ENCODE peak calls at places on chromosomes 11 and 22, in five cellular contexts. N, Y, D, E and G are unnamed samples.

GRCh38 chr11:65551572-65552398 is 6.4 kb downstream of the LTBP3 start:
- DNase-seq in N (peak; percentile 72), Y (no peak), D (no peak), E (no peak), G (peak; percentile 35)

GRCh38 chr11:37755526-37755925 is 1157.5 kb upstream of the RAG2 start:
- DNase-seq in N (no peak), Y (no peak), D (no peak), E (no peak), G (no peak)

GRCh38 chr11:120565436-120566155 is 54.0 kb downstream of the GRIK4 start:
- DNase-seq in N (peak; percentile 53), Y (no peak), D (no peak), E (no peak), G (peak; percentile 36)

GRCh38 chr11:26286472-26287066 is 45.4 kb upstream of the ANO3 start:
- DNase-seq in N (peak; percentile 53), Y (peak; percentile 42), D (no peak), E (no peak), G (peak; percentile 1)

GRCh38 chr11:91857194-91857593 is 367.4 kb upstream of the FAT3 start:
- DNase-seq in N (no peak), Y (no peak), D (peak; percentile 30), E (no peak), G (peak; percentile 21)

GRCh38 chr11:122215244-122215992 is 99.4 kb upstream of the BLID start:
- DNase-seq in N (peak; percentile 80), Y (peak; percentile 100), D (peak; percentile 100), E (peak; percentile 71), G (no peak)

GRCh38 chr22:44622147-44622427 is 79.9 kb upstream of the PRR5 start:
- DNase-seq in N (no peak), Y (no peak), D (no peak), E (no peak), G (no peak)

GRCh38 chr22:25110846-25111578 is 88.6 kb upstream of the CRYBB3 start:
- DNase-seq in N (peak; percentile 94), Y (peak; percentile 81), D (peak; percentile 65), E (peak; percentile 70), G (peak; percentile 87)

GRCh38 chr11:112004389-112004788 is 20.8 kb upstream of the DLAT start:
- DNase-seq in N (peak; percentile 17), Y (no peak), D (no peak), E (no peak), G (no peak)

GRCh38 chr11:63763506-63764200 is 4.9 kb downstream of the ZFTA start:
- DNase-seq in N (no peak), Y (no peak), D (no peak), E (peak; percentile 32), G (no peak)

GRCh38 chr22:45340323-45340722 is 30.6 kb downstream of the FAM118A start:
- DNase-seq in N (no peak), Y (no peak), D (no peak), E (no peak), G (no peak)

GRCh38 chr11:34546511-34547206 is 33.1 kb upstream of the ELF5 start:
- DNase-seq in N (no peak), Y (no peak), D (no peak), E (no peak), G (peak; percentile 7)

GRCh38 chr11:85809881-85810280 is 1.1 kb downstream of the SYTL2 start:
- DNase-seq in N (peak; percentile 17), Y (no peak), D (no peak), E (no peak), G (no peak)

GRCh38 chr22:49928185-49928495 is 9.7 kb downstream of the CRELD2 start:
- DNase-seq in N (no peak), Y (no peak), D (no peak), E (no peak), G (no peak)

GRCh38 chr11:66476841-66477251 is 3.4 kb upstream of the DPP3 start:
- DNase-seq in N (no peak), Y (no peak), D (no peak), E (no peak), G (no peak)

GRCh38 chr22:49925525-49926128 is 7.2 kb downstream of the CRELD2 start:
- DNase-seq in N (no peak), Y (no peak), D (no peak), E (no peak), G (no peak)

GRCh38 chr22:33274214-33274828 is 216.1 kb upstream of the SYN3 start:
- DNase-seq in N (no peak), Y (peak; percentile 12), D (peak; percentile 3), E (no peak), G (peak; percentile 14)

GRCh38 chr11:60914620-60915249 is 777 bp downstream of the TMEM109 start:
- DNase-seq in N (peak; percentile 54), Y (peak; percentile 30), D (peak; percentile 11), E (no peak), G (peak; percentile 58)

GRCh38 chr11:74948546-74948897 is 369 bp downstream of the XRRA1 start:
- DNase-seq in N (peak; percentile 46), Y (peak; percentile 34), D (peak; percentile 27), E (no peak), G (no peak)